ENCODE peak calls at places on chromosomes 2 and 18, in four cellular contexts. T, F, Q and C are unnamed samples.

GRCh38 chr2:37414470-37414949 is 70.1 kb downstream of the QPCT start:
- DNase-seq in T (peak), F (no peak), Q (peak), C (peak)

GRCh38 chr2:207200136-207200535 is 34.4 kb upstream of the KLF7 start:
- DNase-seq in T (peak), F (no peak), Q (no peak), C (no peak)

GRCh38 chr2:230496891-230497290 is 80.9 kb downstream of the SP100 start:
- DNase-seq in T (no peak), F (no peak), Q (peak), C (peak)

GRCh38 chr2:40397720-40398119 is 54.2 kb downstream of the SLC8A1 start:
- DNase-seq in T (no peak), F (no peak), Q (no peak), C (no peak)

GRCh38 chr2:70944291-70944690 is 8.6 kb downstream of the ATP6V1B1 start:
- DNase-seq in T (no peak), F (no peak), Q (no peak), C (no peak)

GRCh38 chr2:202104286-202104870 is 31.3 kb downstream of the KIAA2012 start:
- DNase-seq in T (peak), F (peak), Q (peak), C (peak)

GRCh38 chr2:106161938-106162814 is 31.9 kb downstream of the UXS1 start:
- DNase-seq in T (peak), F (no peak), Q (no peak), C (no peak)

GRCh38 chr2:84815146-84815545 is 65.7 kb downstream of the TRABD2A start:
- DNase-seq in T (no peak), F (no peak), Q (no peak), C (no peak)

GRCh38 chr2:162661618-162662017 is 176.9 kb downstream of the KCNH7 start:
- DNase-seq in T (no peak), F (no peak), Q (no peak), C (no peak)

GRCh38 chr2:64474200-64474630 is 20.3 kb downstream of the LGALSL start:
- DNase-seq in T (no peak), F (no peak), Q (no peak), C (peak)

GRCh38 chr2:218310853-218311542 is 18.7 kb upstream of the TMBIM1 start:
- DNase-seq in T (no peak), F (no peak), Q (no peak), C (no peak)

GRCh38 chr2:618591-618990 is 58.6 kb downstream of the TMEM18 start:
- DNase-seq in T (no peak), F (no peak), Q (no peak), C (no peak)

GRCh38 chr18:48452863-48453323 is 43.7 kb upstream of the ZBTB7C start:
- DNase-seq in T (no peak), F (no peak), Q (no peak), C (no peak)
- H3K27ac ChIP-seq in T (no peak), F (no peak), Q (no peak), C (no peak)

DNA sequence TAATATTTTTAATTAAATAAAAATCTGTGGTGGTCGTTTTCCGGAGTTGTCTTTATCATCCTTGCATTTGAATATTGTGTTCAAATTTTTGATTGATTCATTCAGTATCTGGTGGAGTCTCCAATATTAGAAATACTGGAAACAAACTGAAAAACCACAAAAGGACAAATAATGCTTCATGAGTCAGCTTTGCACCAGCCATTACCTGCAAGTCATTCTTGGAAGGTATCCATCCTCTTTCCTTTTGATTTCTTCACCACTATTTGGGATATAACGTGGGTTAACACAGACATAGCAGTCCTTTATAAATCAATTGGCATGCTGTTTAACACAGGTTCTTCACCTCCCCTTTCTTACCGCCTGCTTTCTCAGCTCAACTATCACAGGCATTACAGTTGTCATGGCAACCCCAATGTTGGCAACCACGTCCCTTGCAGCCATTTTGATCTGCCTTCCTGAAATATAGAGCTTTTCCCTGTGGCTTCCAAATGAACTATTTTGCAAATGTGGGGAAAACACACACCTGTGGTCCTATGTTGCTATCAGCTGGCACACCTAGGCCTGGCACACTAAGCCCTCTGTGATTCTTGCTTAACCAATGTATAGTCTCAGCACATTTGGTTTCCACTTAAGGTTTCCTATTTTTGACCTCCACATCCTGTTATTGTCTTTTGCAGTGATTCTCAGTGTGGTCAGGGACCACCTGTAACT is 6.5 kb downstream of the CTLA4 start:
- DNase-seq in T (peak), F (no peak), Q (peak), C (no peak)
- H3K9ac ChIP-seq in T (no peak), F (no peak), Q (no peak), C (no peak)

GRCh38 chr2:61619561-61619960 is 81.4 kb upstream of the XPO1 start:
- DNase-seq in T (no peak), F (no peak), Q (no peak), C (no peak)
- H3K27ac ChIP-seq in T (no peak), F (no peak), Q (no peak), C (no peak)

DNA sequence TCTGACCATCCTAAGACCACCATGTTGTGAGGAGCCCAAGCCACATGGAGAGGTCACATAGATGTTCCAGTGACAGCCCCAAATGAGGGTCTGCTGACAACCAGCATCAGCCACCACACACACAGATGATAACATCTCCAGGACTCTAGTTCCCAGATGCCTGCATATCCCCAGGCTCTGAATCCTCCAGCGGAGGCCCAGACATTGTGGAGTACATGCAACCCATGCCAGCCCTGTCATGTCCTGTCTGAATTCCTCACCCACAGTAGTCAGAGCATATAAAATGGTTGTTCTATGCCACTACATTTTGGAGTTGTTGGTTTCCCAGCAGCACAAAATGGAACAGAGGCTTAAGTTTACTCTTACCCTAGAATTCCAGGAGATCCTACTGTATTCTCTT is 122.0 kb upstream of the SLC35G4 start:
- DNase-seq in T (peak), F (no peak), Q (no peak), C (no peak)
- H3K9ac ChIP-seq in T (no peak), F (no peak), Q (no peak), C (no peak)